ENCODE peak calls at places on chromosome 20, in five cellular contexts. X is CD8-positive, alpha-beta T cell; C is fibroblast of lung; Z is IMR-90; K is endothelial cell. V is an unnamed sample.

GRCh38 chr20:13771853-13772453 is 12.8 kb downstream of the ESF1 start:
- DNase-seq in X (no peak), C (peak), Z (peak), K (no peak), V (no peak)

GRCh38 chr20:10077886-10078285 is 43.1 kb downstream of the ANKEF1 start:
- DNase-seq in X (no peak), C (no peak), Z (no peak), K (no peak), V (no peak)

GRCh38 chr20:8364734-8365078 is 232.6 kb downstream of the PLCB1 start:
- DNase-seq in X (no peak), C (no peak), Z (no peak), K (no peak), V (no peak)

GRCh38 chr20:5150226-5151076 is 23.6 kb downstream of the CDS2 start:
- DNase-seq in X (no peak), C (peak), Z (peak), K (no peak), V (no peak)

GRCh38 chr20:25120462-25120861 is 38.5 kb upstream of the VSX1 start:
- DNase-seq in X (no peak), C (no peak), Z (no peak), K (no peak), V (no peak)

GRCh38 chr20:6886065-6886729 is 118.7 kb downstream of the BMP2 start:
- DNase-seq in X (no peak), C (no peak), Z (no peak), K (no peak), V (no peak)

GRCh38 chr20:41418739-41419293 is 52.2 kb upstream of the EMILIN3 start:
- DNase-seq in X (no peak), C (no peak), Z (no peak), K (no peak), V (no peak)

GRCh38 chr20:33526769-33527168 is 36.9 kb downstream of the CBFA2T2 start:
- DNase-seq in X (no peak), C (no peak), Z (no peak), K (no peak), V (no peak)

GRCh38 chr20:478010-478948 is 15.9 kb upstream of the TBC1D20 start:
- DNase-seq in X (no peak), C (peak), Z (peak), K (no peak), V (no peak)

GRCh38 chr20:3759316-3759715 is 8.2 kb downstream of the ADISSP start:
- DNase-seq in X (no peak), C (no peak), Z (no peak), K (no peak), V (no peak)

GRCh38 chr20:36181934-36182603 is 27.5 kb downstream of the EPB41L1 start:
- DNase-seq in X (no peak), C (peak), Z (peak), K (no peak), V (no peak)

GRCh38 chr20:62782893-62783278 is 13.4 kb upstream of the MRGBP start:
- DNase-seq in X (no peak), C (no peak), Z (no peak), K (no peak), V (no peak)

GRCh38 chr20:50518270-50518721 is 8.1 kb downstream of the PTPN1 start:
- DNase-seq in X (no peak), C (peak), Z (peak), K (no peak), V (no peak)

GRCh38 chr20:17536944-17537444 is 5.8 kb upstream of the BFSP1 start:
- DNase-seq in X (peak), C (peak), Z (peak), K (peak), V (peak)

GRCh38 chr20:40849456-40849855 is 160.4 kb upstream of the MAFB start:
- DNase-seq in X (no peak), C (no peak), Z (no peak), K (no peak), V (no peak)

GRCh38 chr20:46010491-46011405 is 2.0 kb downstream of the MMP9 start:
- DNase-seq in X (no peak), C (no peak), Z (peak), K (no peak), V (no peak)

GRCh38 chr20:4026093-4026601 is 10.8 kb upstream of the RNF24 start:
- DNase-seq in X (no peak), C (peak), Z (peak), K (peak), V (no peak)

GRCh38 chr20:61464634-61465033 is 212.6 kb downstream of the CDH4 start:
- DNase-seq in X (no peak), C (no peak), Z (no peak), K (no peak), V (no peak)

GRCh38 chr20:48288930-48289507 is 503.7 kb upstream of the SULF2 start:
- DNase-seq in X (no peak), C (peak), Z (no peak), K (no peak), V (no peak)
- TF ChIP-seq CTCF in X (no peak), C (no peak), Z (no peak), K (no peak), V (no peak)

GRCh38 chr20:37995856-37996625 is 37.2 kb downstream of the TTI1 start:
- DNase-seq in X (no peak), C (no peak), Z (no peak), K (no peak), V (no peak)
- TF ChIP-seq CTCF in X (no peak), C (no peak), Z (no peak), K (no peak), V (no peak)

GRCh38 chr20:58829531-58829941 is 21.2 kb downstream of the GNAS-AS1 start:
- DNase-seq in X (no peak), C (peak), Z (peak), K (no peak), V (no peak)
- TF ChIP-seq CTCF in X (no peak), C (no peak), Z (no peak), K (no peak), V (no peak)

DNA sequence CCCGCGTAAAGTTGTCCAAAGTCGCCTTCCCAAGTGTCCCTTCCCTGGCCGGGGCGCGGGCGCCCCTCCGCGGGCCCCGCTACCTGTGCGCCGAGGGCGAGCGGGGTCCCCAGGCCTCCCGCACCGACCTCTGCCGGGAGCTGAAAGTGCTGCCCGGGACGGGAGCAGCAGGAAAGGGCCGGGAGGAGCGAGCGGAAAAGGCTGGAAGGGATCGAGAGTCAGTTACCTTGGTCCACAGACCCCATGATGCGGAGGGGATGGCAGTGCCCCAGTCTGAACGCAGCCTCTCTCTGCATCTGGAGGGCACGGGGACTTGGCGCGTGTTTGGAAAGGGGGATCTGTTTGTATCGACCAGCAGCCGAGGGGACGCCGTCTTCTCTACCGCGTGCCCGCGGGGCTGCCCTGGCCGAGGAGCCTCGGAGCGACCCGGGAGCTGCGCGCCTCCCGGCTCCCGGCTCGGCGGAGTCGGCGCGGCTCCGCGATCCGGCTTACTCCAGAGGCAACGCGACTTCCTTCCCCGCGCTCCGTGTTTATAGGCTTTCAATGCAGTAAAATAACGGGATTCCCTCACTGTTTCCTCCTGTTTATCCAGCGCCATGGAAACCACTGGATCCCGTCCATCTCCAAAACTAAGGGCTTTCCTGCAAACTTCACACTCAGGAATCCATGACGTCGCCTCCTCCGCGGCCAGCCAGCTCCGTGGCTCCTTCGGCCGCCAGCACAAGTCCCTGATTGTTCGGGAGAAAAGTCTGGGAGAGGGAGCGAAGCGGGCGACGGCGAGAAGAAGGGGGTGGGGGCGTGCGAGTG is 20.0 kb upstream of the NFATC2 start:
- DNase-seq in X (no peak), C (peak), Z (peak), K (peak), V (peak)
- TF ChIP-seq CTCF in X (peak), C (no peak), Z (peak), K (no peak), V (no peak)

DNA sequence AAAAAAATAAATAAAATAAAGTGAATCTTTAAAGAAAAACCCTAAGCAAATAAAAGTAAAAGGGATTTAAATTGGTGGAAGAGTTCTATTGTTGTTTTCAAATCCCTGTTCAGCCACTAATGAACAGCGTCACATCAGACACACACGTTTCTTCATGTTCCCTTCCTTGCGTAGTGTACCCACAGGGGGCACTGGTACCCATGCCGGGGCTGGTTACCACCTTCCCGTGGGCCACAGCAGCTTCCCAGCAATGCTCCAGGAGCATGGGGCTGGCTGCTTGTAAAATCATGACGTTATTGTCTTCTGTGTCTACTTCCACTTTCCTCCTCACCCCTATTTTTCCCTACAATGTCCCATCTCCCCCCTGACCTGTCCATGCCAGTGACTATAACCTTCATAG is 988.7 kb downstream of the KIF16B start:
- DNase-seq in X (no peak), C (no peak), Z (no peak), K (no peak), V (no peak)
- TF ChIP-seq CTCF in X (no peak), C (no peak), Z (no peak), K (no peak), V (no peak)

GRCh38 chr20:38725959-38726848 is 1.9 kb downstream of the SLC32A1 start:
- DNase-seq in X (peak), C (no peak), Z (peak), K (peak), V (peak)

GRCh38 chr20:38725458-38725958 is 1.2 kb downstream of the SLC32A1 start:
- DNase-seq in X (no peak), C (no peak), Z (no peak), K (no peak), V (peak)

GRCh38 chr20:38728237-38728761 is 4.0 kb downstream of the SLC32A1 start:
- DNase-seq in X (no peak), C (no peak), Z (no peak), K (peak), V (no peak)

GRCh38 chr20:38727602-38728236 is 3.4 kb downstream of the SLC32A1 start:
- DNase-seq in X (no peak), C (no peak), Z (no peak), K (no peak), V (no peak)

GRCh38 chr20:38726849-38727601 is 2.7 kb downstream of the SLC32A1 start:
- DNase-seq in X (no peak), C (no peak), Z (no peak), K (peak), V (peak)
- TF ChIP-seq CTCF in X (no peak), C (no peak), Z (peak), K (peak), V (peak)

V was measured in GM13977.